ENCODE peak calls at places on chromosomes 5 and 9, in ten cellular contexts. One of them, this sample, is unnamed.

GRCh38 chr9:108874058-108874788 is 12.2 kb downstream of the ACTL7A start:
- DNase-seq in activated naive CD4-positive, alpha-beta T cell treated with anti-CD3 and anti-CD28 coated beads for 36 hours: no peak
- DNase-seq in neuronal stem cell: no peak
- DNase-seq in cerebellar cortex: no peak
- DNase-seq in mesenchymal stem cell: no peak
- DNase-seq in nucleus accumbens: no peak
- DNase-seq in ecto neural progenitor cell: no peak
- DNase-seq in HL-60: no peak
- DNase-seq in stimulated activated CD4-positive, alpha-beta T cell treated with anti-CD3 and anti-CD28 coated beads, Interleukin-2, amount 100 ng/mL, for 48 hours: no peak
- DNase-seq in Calu3: no peak
- DNase-seq in this sample: no peak

GRCh38 chr9:93137362-93137761 is 3.3 kb upstream of the NINJ1 start:
- DNase-seq in activated naive CD4-positive, alpha-beta T cell treated with anti-CD3 and anti-CD28 coated beads for 36 hours: no peak
- DNase-seq in neuronal stem cell: no peak
- DNase-seq in cerebellar cortex: no peak
- DNase-seq in mesenchymal stem cell: no peak
- DNase-seq in nucleus accumbens: no peak
- DNase-seq in ecto neural progenitor cell: peak
- DNase-seq in HL-60: no peak
- DNase-seq in stimulated activated CD4-positive, alpha-beta T cell treated with anti-CD3 and anti-CD28 coated beads, Interleukin-2, amount 100 ng/mL, for 48 hours: no peak
- DNase-seq in Calu3: no peak
- DNase-seq in this sample: no peak

GRCh38 chr5:116068028-116068632 is 16.7 kb upstream of the COMMD10 start:
- DNase-seq in activated naive CD4-positive, alpha-beta T cell treated with anti-CD3 and anti-CD28 coated beads for 36 hours: peak
- DNase-seq in neuronal stem cell: peak
- DNase-seq in cerebellar cortex: peak
- DNase-seq in mesenchymal stem cell: peak
- DNase-seq in nucleus accumbens: no peak
- DNase-seq in ecto neural progenitor cell: no peak
- DNase-seq in HL-60: no peak
- DNase-seq in stimulated activated CD4-positive, alpha-beta T cell treated with anti-CD3 and anti-CD28 coated beads, Interleukin-2, amount 100 ng/mL, for 48 hours: no peak
- DNase-seq in Calu3: peak
- DNase-seq in this sample: no peak

GRCh38 chr5:16489322-16489791 is 23.8 kb upstream of the ZNF622 start:
- DNase-seq in activated naive CD4-positive, alpha-beta T cell treated with anti-CD3 and anti-CD28 coated beads for 36 hours: no peak
- DNase-seq in neuronal stem cell: no peak
- DNase-seq in cerebellar cortex: peak
- DNase-seq in mesenchymal stem cell: peak
- DNase-seq in nucleus accumbens: no peak
- DNase-seq in ecto neural progenitor cell: no peak
- DNase-seq in HL-60: no peak
- DNase-seq in stimulated activated CD4-positive, alpha-beta T cell treated with anti-CD3 and anti-CD28 coated beads, Interleukin-2, amount 100 ng/mL, for 48 hours: no peak
- DNase-seq in Calu3: peak
- DNase-seq in this sample: no peak

GRCh38 chr5:67986761-67987160 is 228.8 kb upstream of the PIK3R1 start:
- DNase-seq in activated naive CD4-positive, alpha-beta T cell treated with anti-CD3 and anti-CD28 coated beads for 36 hours: no peak
- DNase-seq in neuronal stem cell: no peak
- DNase-seq in cerebellar cortex: no peak
- DNase-seq in mesenchymal stem cell: no peak
- DNase-seq in nucleus accumbens: no peak
- DNase-seq in ecto neural progenitor cell: no peak
- DNase-seq in HL-60: no peak
- DNase-seq in stimulated activated CD4-positive, alpha-beta T cell treated with anti-CD3 and anti-CD28 coated beads, Interleukin-2, amount 100 ng/mL, for 48 hours: no peak
- DNase-seq in Calu3: no peak
- DNase-seq in this sample: no peak

GRCh38 chr5:156191547-156191946 is 135.4 kb upstream of the SGCD start:
- DNase-seq in activated naive CD4-positive, alpha-beta T cell treated with anti-CD3 and anti-CD28 coated beads for 36 hours: no peak
- DNase-seq in neuronal stem cell: no peak
- DNase-seq in cerebellar cortex: no peak
- DNase-seq in mesenchymal stem cell: no peak
- DNase-seq in nucleus accumbens: no peak
- DNase-seq in ecto neural progenitor cell: no peak
- DNase-seq in HL-60: no peak
- DNase-seq in stimulated activated CD4-positive, alpha-beta T cell treated with anti-CD3 and anti-CD28 coated beads, Interleukin-2, amount 100 ng/mL, for 48 hours: no peak
- DNase-seq in Calu3: no peak
- DNase-seq in this sample: no peak

GRCh38 chr5:83265318-83265717 is 188.0 kb downstream of the XRCC4 start:
- DNase-seq in activated naive CD4-positive, alpha-beta T cell treated with anti-CD3 and anti-CD28 coated beads for 36 hours: no peak
- DNase-seq in neuronal stem cell: no peak
- DNase-seq in cerebellar cortex: no peak
- DNase-seq in mesenchymal stem cell: peak
- DNase-seq in nucleus accumbens: no peak
- DNase-seq in ecto neural progenitor cell: no peak
- DNase-seq in HL-60: no peak
- DNase-seq in stimulated activated CD4-positive, alpha-beta T cell treated with anti-CD3 and anti-CD28 coated beads, Interleukin-2, amount 100 ng/mL, for 48 hours: no peak
- DNase-seq in Calu3: peak
- DNase-seq in this sample: no peak

GRCh38 chr5:9149988-9150387 is 395.9 kb downstream of the SEMA5A start:
- DNase-seq in activated naive CD4-positive, alpha-beta T cell treated with anti-CD3 and anti-CD28 coated beads for 36 hours: no peak
- DNase-seq in neuronal stem cell: no peak
- DNase-seq in cerebellar cortex: no peak
- DNase-seq in mesenchymal stem cell: peak
- DNase-seq in nucleus accumbens: no peak
- DNase-seq in ecto neural progenitor cell: no peak
- DNase-seq in HL-60: no peak
- DNase-seq in stimulated activated CD4-positive, alpha-beta T cell treated with anti-CD3 and anti-CD28 coated beads, Interleukin-2, amount 100 ng/mL, for 48 hours: no peak
- DNase-seq in Calu3: no peak
- DNase-seq in this sample: no peak

GRCh38 chr9:95980262-95981125 is 105.0 kb downstream of the ERCC6L2 start:
- DNase-seq in activated naive CD4-positive, alpha-beta T cell treated with anti-CD3 and anti-CD28 coated beads for 36 hours: no peak
- DNase-seq in neuronal stem cell: no peak
- DNase-seq in cerebellar cortex: no peak
- DNase-seq in mesenchymal stem cell: no peak
- DNase-seq in nucleus accumbens: no peak
- DNase-seq in ecto neural progenitor cell: no peak
- DNase-seq in HL-60: no peak
- DNase-seq in stimulated activated CD4-positive, alpha-beta T cell treated with anti-CD3 and anti-CD28 coated beads, Interleukin-2, amount 100 ng/mL, for 48 hours: no peak
- DNase-seq in Calu3: no peak
- DNase-seq in this sample: no peak

GRCh38 chr9:123361731-123362560 is 5.9 kb downstream of the CRB2 start:
- DNase-seq in activated naive CD4-positive, alpha-beta T cell treated with anti-CD3 and anti-CD28 coated beads for 36 hours: no peak
- DNase-seq in neuronal stem cell: no peak
- DNase-seq in cerebellar cortex: no peak
- DNase-seq in mesenchymal stem cell: no peak
- DNase-seq in nucleus accumbens: no peak
- DNase-seq in ecto neural progenitor cell: no peak
- DNase-seq in HL-60: no peak
- DNase-seq in stimulated activated CD4-positive, alpha-beta T cell treated with anti-CD3 and anti-CD28 coated beads, Interleukin-2, amount 100 ng/mL, for 48 hours: no peak
- DNase-seq in Calu3: no peak
- DNase-seq in this sample: no peak

GRCh38 chr9:33180526-33181184 is 13.5 kb upstream of the B4GALT1 start:
- DNase-seq in activated naive CD4-positive, alpha-beta T cell treated with anti-CD3 and anti-CD28 coated beads for 36 hours: no peak
- DNase-seq in neuronal stem cell: no peak
- DNase-seq in cerebellar cortex: no peak
- DNase-seq in mesenchymal stem cell: no peak
- DNase-seq in nucleus accumbens: no peak
- DNase-seq in ecto neural progenitor cell: no peak
- DNase-seq in HL-60: no peak
- DNase-seq in stimulated activated CD4-positive, alpha-beta T cell treated with anti-CD3 and anti-CD28 coated beads, Interleukin-2, amount 100 ng/mL, for 48 hours: no peak
- DNase-seq in Calu3: no peak
- DNase-seq in this sample: no peak

GRCh38 chr9:86573886-86574285 is 219.7 kb upstream of the TUT7 start:
- DNase-seq in activated naive CD4-positive, alpha-beta T cell treated with anti-CD3 and anti-CD28 coated beads for 36 hours: no peak
- DNase-seq in neuronal stem cell: no peak
- DNase-seq in cerebellar cortex: no peak
- DNase-seq in mesenchymal stem cell: no peak
- DNase-seq in nucleus accumbens: no peak
- DNase-seq in ecto neural progenitor cell: no peak
- DNase-seq in HL-60: no peak
- DNase-seq in stimulated activated CD4-positive, alpha-beta T cell treated with anti-CD3 and anti-CD28 coated beads, Interleukin-2, amount 100 ng/mL, for 48 hours: no peak
- DNase-seq in Calu3: no peak
- DNase-seq in this sample: no peak

GRCh38 chr9:132183134-132183533 is 21.3 kb downstream of the NTNG2 start:
- DNase-seq in activated naive CD4-positive, alpha-beta T cell treated with anti-CD3 and anti-CD28 coated beads for 36 hours: no peak
- DNase-seq in neuronal stem cell: no peak
- DNase-seq in cerebellar cortex: peak
- DNase-seq in mesenchymal stem cell: no peak
- DNase-seq in nucleus accumbens: no peak
- DNase-seq in ecto neural progenitor cell: peak
- DNase-seq in HL-60: no peak
- DNase-seq in stimulated activated CD4-positive, alpha-beta T cell treated with anti-CD3 and anti-CD28 coated beads, Interleukin-2, amount 100 ng/mL, for 48 hours: no peak
- DNase-seq in Calu3: no peak
- DNase-seq in this sample: peak

This sample was measured in cerebellar nuclear complex.